ENCODE peak calls at places on chromosomes 11 and 22, in five cellular contexts. F is EL, T is T-helper 9 cell, Z is dorsolateral prefrontal cortex, M is Kasumi-1. J is an unnamed sample.

GRCh38 chr11:126426126-126426525 is 70.6 kb downstream of the ST3GAL4 start:
- DNase-seq in T (no peak), F (no peak), M (no peak), Z (no peak), J (no peak)

GRCh38 chr11:126384449-126385070 is 29.1 kb downstream of the ST3GAL4 start:
- DNase-seq in Z (no peak), M (no peak), F (no peak), T (no peak), J (no peak)

GRCh38 chr22:17741866-17742527 is 32.3 kb downstream of the BID start:
- DNase-seq in M (no peak), T (no peak), Z (peak), F (no peak), J (no peak)

GRCh38 chr11:120547871-120548681 is 36.5 kb downstream of the GRIK4 start:
- DNase-seq in F (peak), Z (peak), T (no peak), M (no peak), J (peak)

GRCh38 chr22:19533049-19533626 is 8.9 kb upstream of the CLDN5 start:
- DNase-seq in F (no peak), Z (no peak), M (no peak), T (no peak), J (no peak)

GRCh38 chr11:62593434-62594044 is 2.2 kb upstream of the TUT1 start:
- DNase-seq in Z (peak), F (peak), M (peak), T (peak), J (peak)

GRCh38 chr11:12177739-12178338 is 67.4 kb downstream of the MICAL2 start:
- DNase-seq in M (no peak), Z (no peak), T (no peak), F (peak), J (no peak)

GRCh38 chr11:111312076-111312475 is 13.7 kb downstream of the POU2AF3 start:
- DNase-seq in T (no peak), F (no peak), Z (no peak), M (no peak), J (no peak)

GRCh38 chr11:9280655-9281301 is 15.6 kb upstream of the DENND5A start:
- DNase-seq in M (peak), T (peak), F (peak), Z (peak), J (peak)

GRCh38 chr11:62444271-62444833 is 25.5 kb downstream of the SCGB1A1 start:
- DNase-seq in F (peak), M (peak), T (no peak), Z (peak), J (peak)

GRCh38 chr22:40463017-40463631 is 92.7 kb downstream of the SGSM3 start:
- DNase-seq in Z (no peak), M (peak), T (no peak), F (no peak), J (peak)

GRCh38 chr22:37273846-37274225 is 8.5 kb upstream of the CYTH4 start:
- DNase-seq in M (no peak), T (no peak), Z (no peak), F (no peak), J (no peak)

GRCh38 chr11:17351510-17352176 is at the start of gene NCR3LG1:
- DNase-seq in F (peak), M (peak), T (peak), Z (peak), J (peak)

GRCh38 chr11:47179655-47179991 is 2.9 kb upstream of the ARFGAP2 start:
- DNase-seq in M (peak), T (no peak), Z (no peak), F (peak), J (peak)

GRCh38 chr11:70854891-70855556 is 397.4 kb downstream of the SHANK2 start:
- DNase-seq in M (no peak), F (no peak), Z (peak), T (no peak), J (no peak)

GRCh38 chr11:86182976-86183584 is 61.5 kb upstream of the EED start:
- DNase-seq in M (no peak), T (peak), F (peak), Z (no peak), J (peak)

GRCh38 chr22:48700566-48701295 is 1126.9 kb downstream of the BRD1 start:
- DNase-seq in T (no peak), M (no peak), Z (no peak), F (no peak), J (no peak)

GRCh38 chr11:93444671-93445073 is 98.5 kb downstream of the SMCO4 start:
- DNase-seq in M (no peak), F (no peak), Z (no peak), T (no peak), J (no peak)

GRCh38 chr11:122673706-122674105 is 18.2 kb downstream of the UBASH3B start:
- DNase-seq in T (no peak), M (peak), F (peak), Z (no peak), J (peak)

GRCh38 chr11:9276571-9276970 is 11.4 kb upstream of the DENND5A start:
- DNase-seq in F (no peak), M (no peak), T (no peak), Z (no peak), J (peak)

GRCh38 chr22:38948181-38948940 is 9.0 kb upstream of the APOBEC3A start:
- DNase-seq in Z (no peak), M (no peak), T (no peak), F (no peak), J (no peak)